ENCODE peak calls at places on chromosomes 4 and X, in eight cellular contexts. One of them, this sample, is unnamed.

GRCh38 chrX:69165116-69165651 is at the start of gene PJA1:
- DNase-seq in heart left ventricle: peak; percentile 78
- DNase-seq in K562: peak; percentile 47
- DNase-seq in ovary: peak; percentile 73
- DNase-seq in IMR-90: peak; percentile 57
- DNase-seq in right lobe of liver: peak; percentile 75
- DNase-seq in breast epithelium: peak; percentile 55
- DNase-seq in body of pancreas: peak; percentile 75
- DNase-seq in this sample: peak; percentile 78

GRCh38 chrX:37075892-37076595 is 67.9 kb downstream of the FAM47C start:
- DNase-seq in heart left ventricle: no peak
- DNase-seq in K562: no peak
- DNase-seq in ovary: no peak
- DNase-seq in IMR-90: no peak
- DNase-seq in right lobe of liver: no peak
- DNase-seq in breast epithelium: no peak
- DNase-seq in body of pancreas: no peak
- DNase-seq in this sample: no peak

GRCh38 chrX:98029861-98030260 is 1146.2 kb downstream of the RPA4 start:
- DNase-seq in heart left ventricle: no peak
- DNase-seq in K562: no peak
- DNase-seq in ovary: no peak
- DNase-seq in IMR-90: no peak
- DNase-seq in right lobe of liver: peak; percentile 45
- DNase-seq in breast epithelium: no peak
- DNase-seq in body of pancreas: no peak
- DNase-seq in this sample: peak; percentile 29

GRCh38 chrX:78321809-78322208 is 5.6 kb downstream of the CYSLTR1 start:
- DNase-seq in heart left ventricle: peak; percentile 16
- DNase-seq in K562: no peak
- DNase-seq in ovary: no peak
- DNase-seq in IMR-90: no peak
- DNase-seq in right lobe of liver: no peak
- DNase-seq in breast epithelium: no peak
- DNase-seq in body of pancreas: peak; percentile 12
- DNase-seq in this sample: no peak

GRCh38 chr4:40121515-40121914 is 64.9 kb downstream of the N4BP2 start:
- DNase-seq in heart left ventricle: no peak
- DNase-seq in K562: peak; percentile 14
- DNase-seq in ovary: no peak
- DNase-seq in IMR-90: peak; percentile 89
- DNase-seq in right lobe of liver: no peak
- DNase-seq in breast epithelium: no peak
- DNase-seq in body of pancreas: no peak
- DNase-seq in this sample: no peak

GRCh38 chrX:136708348-136708747 is 60.4 kb downstream of the CD40LG start:
- DNase-seq in heart left ventricle: no peak
- DNase-seq in K562: peak; percentile 14
- DNase-seq in ovary: no peak
- DNase-seq in IMR-90: peak; percentile 13
- DNase-seq in right lobe of liver: no peak
- DNase-seq in breast epithelium: no peak
- DNase-seq in body of pancreas: no peak
- DNase-seq in this sample: no peak

GRCh38 chr4:8247047-8247930 is 22.3 kb upstream of the HTRA3 start:
- DNase-seq in heart left ventricle: peak; percentile 56
- DNase-seq in K562: no peak
- DNase-seq in ovary: no peak
- DNase-seq in IMR-90: no peak
- DNase-seq in right lobe of liver: peak; percentile 87
- DNase-seq in breast epithelium: no peak
- DNase-seq in body of pancreas: no peak
- DNase-seq in this sample: peak; percentile 92

GRCh38 chr4:121380448-121381147 is at the start of gene QRFPR:
- DNase-seq in heart left ventricle: peak; percentile 38
- DNase-seq in K562: no peak
- DNase-seq in ovary: no peak
- DNase-seq in IMR-90: no peak
- DNase-seq in right lobe of liver: no peak
- DNase-seq in breast epithelium: no peak
- DNase-seq in body of pancreas: no peak
- DNase-seq in this sample: no peak

GRCh38 chr4:182929296-182929695 is 12.1 kb upstream of the DCTD start:
- DNase-seq in heart left ventricle: no peak
- DNase-seq in K562: no peak
- DNase-seq in ovary: no peak
- DNase-seq in IMR-90: peak; percentile 97
- DNase-seq in right lobe of liver: no peak
- DNase-seq in breast epithelium: no peak
- DNase-seq in body of pancreas: no peak
- DNase-seq in this sample: no peak

GRCh38 chrX:41665676-41666075 is 23.1 kb upstream of the GPR34 start:
- DNase-seq in heart left ventricle: no peak
- DNase-seq in K562: no peak
- DNase-seq in ovary: no peak
- DNase-seq in IMR-90: no peak
- DNase-seq in right lobe of liver: no peak
- DNase-seq in breast epithelium: no peak
- DNase-seq in body of pancreas: no peak
- DNase-seq in this sample: no peak

GRCh38 chr4:184815046-184815877 is 10.5 kb downstream of the ACSL1 start:
- DNase-seq in heart left ventricle: peak; percentile 83
- DNase-seq in K562: peak; percentile 42
- DNase-seq in ovary: peak; percentile 67
- DNase-seq in IMR-90: peak; percentile 74
- DNase-seq in right lobe of liver: peak; percentile 91
- DNase-seq in breast epithelium: peak; percentile 83
- DNase-seq in body of pancreas: peak; percentile 93
- DNase-seq in this sample: peak; percentile 80

GRCh38 chrX:66756717-66757116 is 117.8 kb upstream of the EDA2R start:
- DNase-seq in heart left ventricle: no peak
- DNase-seq in K562: no peak
- DNase-seq in ovary: no peak
- DNase-seq in IMR-90: no peak
- DNase-seq in right lobe of liver: no peak
- DNase-seq in breast epithelium: no peak
- DNase-seq in body of pancreas: no peak
- DNase-seq in this sample: no peak

GRCh38 chr4:183471960-183472708 is 27.7 kb downstream of the CDKN2AIP start:
- DNase-seq in heart left ventricle: peak; percentile 81
- DNase-seq in K562: peak; percentile 75
- DNase-seq in ovary: peak; percentile 87
- DNase-seq in IMR-90: peak; percentile 66
- DNase-seq in right lobe of liver: peak; percentile 85
- DNase-seq in breast epithelium: peak; percentile 71
- DNase-seq in body of pancreas: peak; percentile 95
- DNase-seq in this sample: peak; percentile 94

GRCh38 chrX:47704736-47705135 is 45.8 kb upstream of the UXT start:
- DNase-seq in heart left ventricle: no peak
- DNase-seq in K562: no peak
- DNase-seq in ovary: no peak
- DNase-seq in IMR-90: no peak
- DNase-seq in right lobe of liver: no peak
- DNase-seq in breast epithelium: no peak
- DNase-seq in body of pancreas: no peak
- DNase-seq in this sample: no peak

GRCh38 chr4:173167793-173168395 is 717 bp upstream of the GALNT7 start:
- DNase-seq in heart left ventricle: no peak
- DNase-seq in K562: peak; percentile 48
- DNase-seq in ovary: peak; percentile 26
- DNase-seq in IMR-90: peak; percentile 30
- DNase-seq in right lobe of liver: peak; percentile 68
- DNase-seq in breast epithelium: no peak
- DNase-seq in body of pancreas: peak; percentile 76
- DNase-seq in this sample: peak; percentile 82

GRCh38 chr4:147370473-147370872 is 110.4 kb upstream of the EDNRA start:
- DNase-seq in heart left ventricle: no peak
- DNase-seq in K562: no peak
- DNase-seq in ovary: no peak
- DNase-seq in IMR-90: peak; percentile 43
- DNase-seq in right lobe of liver: no peak
- DNase-seq in breast epithelium: no peak
- DNase-seq in body of pancreas: no peak
- DNase-seq in this sample: no peak

GRCh38 chr4:8117278-8117682 is 41.3 kb downstream of the ABLIM2 start:
- DNase-seq in heart left ventricle: peak; percentile 35
- DNase-seq in K562: peak; percentile 93
- DNase-seq in ovary: no peak
- DNase-seq in IMR-90: peak; percentile 3
- DNase-seq in right lobe of liver: peak; percentile 46
- DNase-seq in breast epithelium: no peak
- DNase-seq in body of pancreas: peak; percentile 92
- DNase-seq in this sample: no peak

DNA sequence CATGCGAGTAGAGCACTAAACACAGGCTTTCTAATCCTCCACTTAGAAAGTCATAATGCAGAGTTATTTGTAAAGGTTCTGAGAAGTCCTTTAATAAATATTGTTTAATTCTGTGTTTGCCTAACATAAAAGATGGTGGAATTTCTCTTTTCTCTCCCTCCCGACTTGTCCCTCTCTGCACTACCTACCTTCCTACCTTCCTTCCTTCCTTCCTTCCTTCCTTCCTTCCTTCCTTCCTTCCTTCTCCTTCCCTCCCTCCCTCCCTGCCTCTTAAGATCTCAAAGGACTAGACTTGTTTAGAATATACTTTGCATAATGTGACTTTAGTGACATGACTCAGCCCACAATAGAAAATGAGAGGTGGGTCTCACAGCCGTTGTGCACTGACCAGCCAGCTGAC is 156.3 kb upstream of the TAPT1 start:
- DNase-seq in heart left ventricle: no peak
- DNase-seq in K562: no peak
- DNase-seq in ovary: no peak
- DNase-seq in IMR-90: no peak
- DNase-seq in right lobe of liver: no peak
- DNase-seq in breast epithelium: no peak
- DNase-seq in body of pancreas: no peak
- DNase-seq in this sample: no peak
- H3K27me3 ChIP-seq in heart left ventricle: no peaks in the 10 kb centered on the region
- H3K27me3 ChIP-seq in K562: no peaks in the 10 kb centered on the region
- H3K27me3 ChIP-seq in ovary: no peaks in the 10 kb centered on the region
- H3K27me3 ChIP-seq in IMR-90: peaks cover 5% of the 10 kb centered on the region
- H3K27me3 ChIP-seq in right lobe of liver: no peaks in the 10 kb centered on the region
- H3K27me3 ChIP-seq in breast epithelium: no peaks in the 10 kb centered on the region
- H3K27me3 ChIP-seq in body of pancreas: no peaks in the 10 kb centered on the region
- H3K27me3 ChIP-seq in this sample: no peaks in the 10 kb centered on the region

GRCh38 chr4:52979020-52979419 is 116.9 kb downstream of the RASL11B start:
- DNase-seq in heart left ventricle: no peak
- DNase-seq in K562: no peak
- DNase-seq in ovary: no peak
- DNase-seq in IMR-90: no peak
- DNase-seq in right lobe of liver: no peak
- DNase-seq in breast epithelium: no peak
- DNase-seq in body of pancreas: no peak
- DNase-seq in this sample: no peak
- TF ChIP-seq CTCF in heart left ventricle: no peak
- TF ChIP-seq CTCF in K562: no peak
- TF ChIP-seq CTCF in ovary: no peak
- TF ChIP-seq CTCF in IMR-90: no peak
- TF ChIP-seq CTCF in right lobe of liver: no peak
- TF ChIP-seq CTCF in breast epithelium: no peak
- TF ChIP-seq CTCF in body of pancreas: no peak
- TF ChIP-seq CTCF in this sample: no peak

DNA sequence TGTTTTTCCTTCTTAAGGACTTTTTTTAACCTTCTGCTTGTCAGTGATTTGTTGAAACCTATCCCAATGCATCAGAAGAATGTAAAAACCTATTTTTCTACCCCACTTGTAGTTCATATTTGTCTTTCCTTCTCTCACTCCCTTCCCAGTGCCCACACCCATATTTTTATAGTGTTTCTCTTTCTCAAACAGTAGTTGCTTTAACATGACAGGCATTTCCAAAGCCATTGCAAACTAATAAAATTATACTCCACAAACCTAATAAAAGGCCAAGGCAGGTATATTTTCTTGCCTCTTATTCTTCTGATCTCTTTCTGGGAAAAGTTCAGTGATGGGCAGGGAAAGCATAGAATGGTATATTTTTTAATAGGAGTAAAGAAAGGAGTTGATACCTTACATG is 35.7 kb upstream of the FHDC1 start:
- DNase-seq in heart left ventricle: no peak
- DNase-seq in K562: no peak
- DNase-seq in ovary: no peak
- DNase-seq in IMR-90: no peak
- DNase-seq in right lobe of liver: no peak
- DNase-seq in breast epithelium: no peak
- DNase-seq in body of pancreas: no peak
- DNase-seq in this sample: no peak
- TF ChIP-seq POLR2A in heart left ventricle: no peak
- TF ChIP-seq POLR2A in K562: no peak
- TF ChIP-seq POLR2A in ovary: no peak
- TF ChIP-seq POLR2A in IMR-90: no peak
- TF ChIP-seq POLR2A in right lobe of liver: no peak
- TF ChIP-seq POLR2A in breast epithelium: no peak
- TF ChIP-seq POLR2A in body of pancreas: no peak
- TF ChIP-seq POLR2A in this sample: no peak

GRCh38 chr4:84492737-84493091 is 6.4 kb downstream of the NKX6-1 start:
- DNase-seq in heart left ventricle: no peak
- DNase-seq in K562: no peak
- DNase-seq in ovary: no peak
- DNase-seq in IMR-90: no peak
- DNase-seq in right lobe of liver: no peak
- DNase-seq in breast epithelium: no peak
- DNase-seq in body of pancreas: no peak
- DNase-seq in this sample: no peak

GRCh38 chr4:84490663-84491062 is 8.4 kb downstream of the NKX6-1 start:
- DNase-seq in heart left ventricle: no peak
- DNase-seq in K562: no peak
- DNase-seq in ovary: no peak
- DNase-seq in IMR-90: no peak
- DNase-seq in right lobe of liver: no peak
- DNase-seq in breast epithelium: no peak
- DNase-seq in body of pancreas: no peak
- DNase-seq in this sample: no peak

GRCh38 chr4:84493092-84493850 is 5.8 kb downstream of the NKX6-1 start:
- DNase-seq in heart left ventricle: no peak
- DNase-seq in K562: no peak
- DNase-seq in ovary: no peak
- DNase-seq in IMR-90: peak; percentile 10
- DNase-seq in right lobe of liver: no peak
- DNase-seq in breast epithelium: no peak
- DNase-seq in body of pancreas: peak; percentile 57
- DNase-seq in this sample: no peak

GRCh38 chr4:84492290-84492689 is 6.8 kb downstream of the NKX6-1 start:
- DNase-seq in heart left ventricle: no peak
- DNase-seq in K562: no peak
- DNase-seq in ovary: no peak
- DNase-seq in IMR-90: no peak
- DNase-seq in right lobe of liver: no peak
- DNase-seq in breast epithelium: no peak
- DNase-seq in body of pancreas: no peak
- DNase-seq in this sample: no peak

DNA sequence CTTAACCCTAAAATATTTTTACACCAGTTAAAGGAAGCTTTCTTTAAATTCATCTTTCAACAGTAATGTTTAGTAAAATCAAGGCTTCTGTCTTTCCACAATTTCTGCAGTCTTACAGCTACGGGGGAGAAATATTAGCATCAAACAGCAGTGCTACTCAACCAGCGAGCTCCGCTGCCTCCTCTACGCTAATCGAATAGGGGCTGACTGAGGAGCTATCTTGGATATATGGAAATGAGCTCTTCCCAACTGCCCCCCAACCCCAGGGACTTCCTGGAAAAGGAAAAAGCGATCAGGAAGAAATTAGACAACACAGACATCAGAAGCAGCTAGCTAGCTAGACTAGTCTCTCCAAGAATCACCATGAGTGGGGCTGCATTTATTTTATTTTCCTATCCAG is 7.7 kb downstream of the NKX6-1 start:
- DNase-seq in heart left ventricle: no peak
- DNase-seq in K562: no peak
- DNase-seq in ovary: no peak
- DNase-seq in IMR-90: no peak
- DNase-seq in right lobe of liver: no peak
- DNase-seq in breast epithelium: no peak
- DNase-seq in body of pancreas: no peak
- DNase-seq in this sample: no peak
- H3K27me3 ChIP-seq in heart left ventricle: peaks cover 96% of the 10 kb centered on the region
- H3K27me3 ChIP-seq in K562: peaks cover 20% of the 10 kb centered on the region
- H3K27me3 ChIP-seq in ovary: no peaks in the 10 kb centered on the region
- H3K27me3 ChIP-seq in IMR-90: peaks cover 44% of the 10 kb centered on the region
- H3K27me3 ChIP-seq in right lobe of liver: peaks cover 36% of the 10 kb centered on the region
- H3K27me3 ChIP-seq in breast epithelium: peaks cover 4% of the 10 kb centered on the region
- H3K27me3 ChIP-seq in body of pancreas: peaks cover 12% of the 10 kb centered on the region
- H3K27me3 ChIP-seq in this sample: peaks cover 100% of the 10 kb centered on the region

This sample was measured in suprapubic skin.